ENCODE peak calls at places on chromosomes 13 and 19, in nine cellular contexts. F is endothelial cell; Q is neural progenitor cell; K is hypothalamus; U is left cardiac atrium; V is HT-29; J is CD14-positive monocyte; S is activated CD4-positive, CD25-positive, alpha-beta regulatory T cell; E is fibroblast of the conjunctiva. W is an unnamed sample.

GRCh38 chr19:13600802-13601201 is 94.5 kb upstream of the CACNA1A start:
- DNase-seq in F (no peak), Q (no peak), K (no peak), U (no peak), V (no peak), J (no peak), S (no peak), E (no peak), W (no peak)

GRCh38 chr13:34412295-34412694 is 529.8 kb upstream of the NBEA start:
- DNase-seq in F (no peak), Q (no peak), K (no peak), U (no peak), V (no peak), J (no peak), S (no peak), E (no peak), W (no peak)

GRCh38 chr19:5001547-5002131 is 32.7 kb downstream of the KDM4B start:
- DNase-seq in F (peak), Q (peak), K (peak), U (no peak), V (peak), J (no peak), S (no peak), E (peak), W (no peak)

GRCh38 chr13:25300861-25301346 is 521 bp upstream of the NUP58 start:
- DNase-seq in F (peak), Q (peak), K (no peak), U (peak), V (no peak), J (no peak), S (no peak), E (no peak), W (no peak)

GRCh38 chr13:64723735-64724134 is 2506.4 kb downstream of the PCDH9 start:
- DNase-seq in F (no peak), Q (no peak), K (no peak), U (no peak), V (peak), J (no peak), S (no peak), E (peak), W (peak)

GRCh38 chr19:47021536-47022139 is 2.0 kb downstream of the NPAS1 start:
- DNase-seq in F (no peak), Q (peak), K (no peak), U (no peak), V (no peak), J (no peak), S (no peak), E (no peak), W (no peak)

GRCh38 chr19:51347209-51347928 is 5.4 kb upstream of the VSIG10L start:
- DNase-seq in F (no peak), Q (no peak), K (no peak), U (peak), V (peak), J (no peak), S (no peak), E (no peak), W (no peak)

GRCh38 chr13:33401238-33401637 is 115.7 kb upstream of the STARD13 start:
- DNase-seq in F (no peak), Q (no peak), K (no peak), U (peak), V (no peak), J (no peak), S (no peak), E (no peak), W (no peak)

GRCh38 chr13:43573361-43573740 is 213.4 kb downstream of the ENOX1 start:
- DNase-seq in F (no peak), Q (no peak), K (no peak), U (no peak), V (no peak), J (no peak), S (no peak), E (no peak), W (no peak)

GRCh38 chr13:97367427-97367826 is 66.5 kb upstream of the RAP2A start:
- DNase-seq in F (no peak), Q (peak), K (peak), U (no peak), V (no peak), J (no peak), S (no peak), E (no peak), W (no peak)

GRCh38 chr19:16161848-16162247 is 11.5 kb downstream of the CIB3 start:
- DNase-seq in F (no peak), Q (no peak), K (no peak), U (no peak), V (no peak), J (no peak), S (no peak), E (peak), W (no peak)

GRCh38 chr19:43651758-43652545 is 12.3 kb upstream of the CADM4 start:
- DNase-seq in F (peak), Q (peak), K (peak), U (no peak), V (peak), J (no peak), S (no peak), E (peak), W (no peak)

GRCh38 chr13:99590519-99591011 is 89.3 kb downstream of the TM9SF2 start:
- DNase-seq in F (no peak), Q (no peak), K (no peak), U (no peak), V (no peak), J (no peak), S (no peak), E (no peak), W (no peak)

GRCh38 chr13:34025746-34026145 is 207.8 kb downstream of the RFC3 start:
- DNase-seq in F (no peak), Q (no peak), K (no peak), U (no peak), V (peak), J (no peak), S (no peak), E (no peak), W (no peak)

GRCh38 chr19:56091066-56091490 is 30.0 kb downstream of the ZNF787 start:
- DNase-seq in F (no peak), Q (no peak), K (peak), U (peak), V (no peak), J (no peak), S (no peak), E (no peak), W (no peak)

GRCh38 chr13:100182894-100183490 is 94.1 kb downstream of the PCCA start:
- DNase-seq in F (no peak), Q (no peak), K (no peak), U (no peak), V (no peak), J (no peak), S (no peak), E (no peak), W (no peak)

GRCh38 chr19:3932931-3933810 is at the start of gene NMRK2:
- DNase-seq in F (no peak), Q (peak), K (no peak), U (peak), V (no peak), J (no peak), S (no peak), E (no peak), W (no peak)

GRCh38 chr19:2294377-2295335 is 12.7 kb upstream of the PEAK3 start:
- DNase-seq in F (no peak), Q (no peak), K (peak), U (peak), V (no peak), J (no peak), S (no peak), E (peak), W (no peak)

GRCh38 chr19:48418317-48419064 is 25.0 kb downstream of the GRIN2D start:
- DNase-seq in F (no peak), Q (no peak), K (no peak), U (no peak), V (no peak), J (no peak), S (no peak), E (no peak), W (no peak)

GRCh38 chr19:38744298-38744681 is at the start of gene CAPN12:
- DNase-seq in F (no peak), Q (no peak), K (no peak), U (no peak), V (no peak), J (no peak), S (no peak), E (no peak), W (no peak)

GRCh38 chr19:47124937-47125668 is 5.5 kb upstream of the SAE1 start:
- DNase-seq in F (no peak), Q (peak), K (peak), U (no peak), V (peak), J (no peak), S (no peak), E (peak), W (no peak)

GRCh38 chr13:95477187-95477586 is 75.3 kb upstream of the CLDN10 start:
- DNase-seq in F (no peak), Q (no peak), K (no peak), U (no peak), V (no peak), J (no peak), S (no peak), E (no peak), W (no peak)

GRCh38 chr13:20608438-20609020 is 41.6 kb downstream of the IFT88 start:
- DNase-seq in F (no peak), Q (no peak), K (peak), U (no peak), V (no peak), J (no peak), S (no peak), E (no peak), W (no peak)

W was measured in RWPE2.